ENCODE peak calls at places on chromosomes 4 and X, in six cellular contexts. One of them, this sample, is unnamed. For H3K4me1, the result is how much of the 10 kb centered on the place peaks cover.

GRCh38 chrX:109797311-109797975 is 64.4 kb upstream of the ACSL4 start:
- DNase-seq in adrenal gland: no peak
- DNase-seq in HCT116: no peak
- DNase-seq in IMR-90: no peak
- DNase-seq in tibial nerve: no peak
- DNase-seq in breast epithelium: no peak
- DNase-seq in this sample: no peak

GRCh38 chr4:163048447-163048846 is 118.2 kb downstream of the NAF1 start:
- DNase-seq in adrenal gland: peak
- DNase-seq in HCT116: peak
- DNase-seq in IMR-90: peak
- DNase-seq in tibial nerve: no peak
- DNase-seq in breast epithelium: no peak
- DNase-seq in this sample: no peak

GRCh38 chr4:98688416-98689290 is 30.2 kb upstream of the TSPAN5 start:
- DNase-seq in adrenal gland: no peak
- DNase-seq in HCT116: peak
- DNase-seq in IMR-90: peak
- DNase-seq in tibial nerve: no peak
- DNase-seq in breast epithelium: no peak
- DNase-seq in this sample: no peak

GRCh38 chr4:179325181-179325580 is 1882.9 kb upstream of the AGA start:
- DNase-seq in adrenal gland: no peak
- DNase-seq in HCT116: no peak
- DNase-seq in IMR-90: no peak
- DNase-seq in tibial nerve: no peak
- DNase-seq in breast epithelium: no peak
- DNase-seq in this sample: no peak

GRCh38 chr4:88765729-88766128 is 68.1 kb upstream of the NAP1L5 start:
- DNase-seq in adrenal gland: peak
- DNase-seq in HCT116: no peak
- DNase-seq in IMR-90: peak
- DNase-seq in tibial nerve: no peak
- DNase-seq in breast epithelium: peak
- DNase-seq in this sample: no peak

GRCh38 chrX:45769919-45770582 is 569.4 kb upstream of the DIPK2B start:
- DNase-seq in adrenal gland: peak
- DNase-seq in HCT116: no peak
- DNase-seq in IMR-90: peak
- DNase-seq in tibial nerve: peak
- DNase-seq in breast epithelium: peak
- DNase-seq in this sample: peak

GRCh38 chr4:9952415-9952950 is 68.8 kb downstream of the SLC2A9 start:
- DNase-seq in adrenal gland: no peak
- DNase-seq in HCT116: no peak
- DNase-seq in IMR-90: no peak
- DNase-seq in tibial nerve: no peak
- DNase-seq in breast epithelium: no peak
- DNase-seq in this sample: no peak

GRCh38 chr4:27270435-27270834 is 409.8 kb downstream of the STIM2 start:
- DNase-seq in adrenal gland: no peak
- DNase-seq in HCT116: peak
- DNase-seq in IMR-90: no peak
- DNase-seq in tibial nerve: no peak
- DNase-seq in breast epithelium: no peak
- DNase-seq in this sample: no peak

GRCh38 chr4:128228778-128229457 is 58.7 kb downstream of the PGRMC2 start:
- DNase-seq in adrenal gland: no peak
- DNase-seq in HCT116: no peak
- DNase-seq in IMR-90: peak
- DNase-seq in tibial nerve: no peak
- DNase-seq in breast epithelium: no peak
- DNase-seq in this sample: no peak

GRCh38 chrX:84362184-84362838 is 139.9 kb downstream of the HDX start:
- DNase-seq in adrenal gland: no peak
- DNase-seq in HCT116: no peak
- DNase-seq in IMR-90: peak
- DNase-seq in tibial nerve: no peak
- DNase-seq in breast epithelium: no peak
- DNase-seq in this sample: no peak

GRCh38 chr4:628821-629635 is 3.7 kb downstream of the PDE6B start:
- DNase-seq in adrenal gland: no peak
- DNase-seq in HCT116: no peak
- DNase-seq in IMR-90: no peak
- DNase-seq in tibial nerve: no peak
- DNase-seq in breast epithelium: no peak
- DNase-seq in this sample: no peak

GRCh38 chr4:107094976-107095375 is 58.9 kb upstream of the DKK2 start:
- DNase-seq in adrenal gland: no peak
- DNase-seq in HCT116: no peak
- DNase-seq in IMR-90: no peak
- DNase-seq in tibial nerve: no peak
- DNase-seq in breast epithelium: no peak
- DNase-seq in this sample: no peak

GRCh38 chr4:46081211-46081610 is 42.6 kb downstream of the GABRG1 start:
- DNase-seq in adrenal gland: no peak
- DNase-seq in HCT116: no peak
- DNase-seq in IMR-90: no peak
- DNase-seq in tibial nerve: no peak
- DNase-seq in breast epithelium: no peak
- DNase-seq in this sample: no peak

GRCh38 chr4:37902738-37903693 is 12.1 kb downstream of the TBC1D1 start:
- DNase-seq in adrenal gland: no peak
- DNase-seq in HCT116: no peak
- DNase-seq in IMR-90: no peak
- DNase-seq in tibial nerve: no peak
- DNase-seq in breast epithelium: no peak
- DNase-seq in this sample: no peak
- H3K27ac ChIP-seq in adrenal gland: no peak
- H3K27ac ChIP-seq in HCT116: no peak
- H3K27ac ChIP-seq in IMR-90: no peak
- H3K27ac ChIP-seq in tibial nerve: no peak
- H3K27ac ChIP-seq in breast epithelium: no peak
- H3K27ac ChIP-seq in this sample: peak

GRCh38 chrX:81202413-81202794 is 502 bp downstream of the SH3BGRL start:
- DNase-seq in adrenal gland: no peak
- DNase-seq in HCT116: no peak
- DNase-seq in IMR-90: peak
- DNase-seq in tibial nerve: no peak
- DNase-seq in breast epithelium: no peak
- DNase-seq in this sample: no peak

GRCh38 chrX:81206471-81206870 is 4.6 kb downstream of the SH3BGRL start:
- DNase-seq in adrenal gland: no peak
- DNase-seq in HCT116: no peak
- DNase-seq in IMR-90: no peak
- DNase-seq in tibial nerve: no peak
- DNase-seq in breast epithelium: no peak
- DNase-seq in this sample: no peak

GRCh38 chrX:81202989-81203388 is 1.1 kb downstream of the SH3BGRL start:
- DNase-seq in adrenal gland: no peak
- DNase-seq in HCT116: no peak
- DNase-seq in IMR-90: no peak
- DNase-seq in tibial nerve: no peak
- DNase-seq in breast epithelium: no peak
- DNase-seq in this sample: no peak

GRCh38 chrX:81201692-81202412 is at the start of the genes HMGN5 and SH3BGRL:
- DNase-seq in adrenal gland: peak
- DNase-seq in HCT116: peak
- DNase-seq in IMR-90: peak
- DNase-seq in tibial nerve: peak
- DNase-seq in breast epithelium: peak
- DNase-seq in this sample: peak
- TF ChIP-seq POLR2A in adrenal gland: peak
- TF ChIP-seq POLR2A in HCT116: peak
- TF ChIP-seq POLR2A in IMR-90: no peak
- TF ChIP-seq POLR2A in tibial nerve: no peak
- TF ChIP-seq POLR2A in breast epithelium: no peak
- TF ChIP-seq POLR2A in this sample: peak

DNA sequence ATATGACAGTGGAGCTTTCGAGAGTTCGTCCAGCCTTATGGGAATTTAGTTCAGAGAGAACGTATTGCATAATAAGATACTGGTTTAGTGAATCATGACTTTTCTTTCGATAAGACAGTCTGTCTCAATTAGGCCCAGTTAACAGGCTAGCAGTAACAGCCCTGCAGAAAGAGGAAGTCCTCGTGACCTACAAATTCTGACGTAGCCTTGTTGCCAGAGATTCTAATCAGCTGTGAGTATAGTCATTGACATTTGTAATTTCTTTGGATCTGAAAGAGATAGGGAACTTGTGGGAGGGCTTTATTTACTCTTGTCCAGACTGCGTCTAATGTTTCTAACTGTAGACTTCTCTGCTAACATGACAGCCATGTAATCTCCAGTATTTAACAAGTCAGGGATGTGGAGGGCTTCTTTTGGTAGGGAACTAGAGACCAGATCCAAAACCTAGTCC is 15.8 kb downstream of the ART3 start:
- DNase-seq in adrenal gland: peak
- DNase-seq in HCT116: no peak
- DNase-seq in IMR-90: peak
- DNase-seq in tibial nerve: peak
- DNase-seq in breast epithelium: peak
- DNase-seq in this sample: peak
- H3K4me1 ChIP-seq in adrenal gland: under half
- H3K4me1 ChIP-seq in HCT116: under half
- H3K4me1 ChIP-seq in IMR-90: under half
- H3K4me1 ChIP-seq in tibial nerve: under half
- H3K4me1 ChIP-seq in breast epithelium: under half
- H3K4me1 ChIP-seq in this sample: under half

DNA sequence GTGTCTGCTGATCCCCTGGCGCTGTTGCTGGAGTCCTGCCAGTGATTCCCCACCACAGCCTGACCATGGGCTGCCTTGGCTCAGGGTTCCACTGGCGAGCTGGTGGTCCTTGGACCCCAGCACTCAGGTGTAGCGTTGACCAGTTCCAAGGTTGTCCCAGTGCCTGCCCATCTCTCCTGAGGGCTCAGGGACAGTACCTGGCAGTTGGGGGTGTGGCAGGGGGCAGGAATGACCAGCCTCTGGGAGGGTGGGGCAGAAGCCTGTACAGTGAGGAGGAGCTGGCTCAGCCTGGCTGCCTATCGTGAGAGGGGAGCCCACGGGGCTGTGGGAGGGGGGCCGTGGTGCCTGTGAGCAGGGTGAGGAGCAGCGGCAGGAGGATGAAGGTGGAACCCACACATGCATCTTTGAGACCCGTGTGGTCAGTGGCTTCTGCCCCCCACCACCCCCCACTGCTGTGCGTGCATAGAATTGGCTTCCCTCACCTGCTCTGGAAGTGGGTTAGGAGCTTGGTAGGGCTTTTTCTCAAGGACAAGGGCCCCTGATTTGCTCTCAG is 12.6 kb upstream of the MSANTD1 start:
- DNase-seq in adrenal gland: no peak
- DNase-seq in HCT116: no peak
- DNase-seq in IMR-90: no peak
- DNase-seq in tibial nerve: no peak
- DNase-seq in breast epithelium: no peak
- DNase-seq in this sample: no peak
- H3K27ac ChIP-seq in adrenal gland: no peak
- H3K27ac ChIP-seq in HCT116: no peak
- H3K27ac ChIP-seq in IMR-90: no peak
- H3K27ac ChIP-seq in tibial nerve: no peak
- H3K27ac ChIP-seq in breast epithelium: no peak
- H3K27ac ChIP-seq in this sample: no peak

GRCh38 chr4:138200236-138200590 is 41.9 kb downstream of the SLC7A11 start:
- DNase-seq in adrenal gland: no peak
- DNase-seq in HCT116: no peak
- DNase-seq in IMR-90: no peak
- DNase-seq in tibial nerve: no peak
- DNase-seq in breast epithelium: no peak
- DNase-seq in this sample: no peak
- TF ChIP-seq POLR2A in adrenal gland: no peak
- TF ChIP-seq POLR2A in HCT116: no peak
- TF ChIP-seq POLR2A in IMR-90: no peak
- TF ChIP-seq POLR2A in tibial nerve: no peak
- TF ChIP-seq POLR2A in breast epithelium: no peak
- TF ChIP-seq POLR2A in this sample: no peak

GRCh38 chr4:143396695-143397094 is 60.0 kb downstream of the GAB1 start:
- DNase-seq in adrenal gland: no peak
- DNase-seq in HCT116: no peak
- DNase-seq in IMR-90: peak
- DNase-seq in tibial nerve: no peak
- DNase-seq in breast epithelium: no peak
- DNase-seq in this sample: no peak

GRCh38 chr4:143399113-143399949 is 62.7 kb downstream of the GAB1 start:
- DNase-seq in adrenal gland: no peak
- DNase-seq in HCT116: peak
- DNase-seq in IMR-90: peak
- DNase-seq in tibial nerve: no peak
- DNase-seq in breast epithelium: no peak
- DNase-seq in this sample: no peak

GRCh38 chr4:143400082-143400481 is 63.4 kb downstream of the GAB1 start:
- DNase-seq in adrenal gland: no peak
- DNase-seq in HCT116: no peak
- DNase-seq in IMR-90: no peak
- DNase-seq in tibial nerve: no peak
- DNase-seq in breast epithelium: no peak
- DNase-seq in this sample: no peak

GRCh38 chr4:143397335-143397734 is 60.7 kb downstream of the GAB1 start:
- DNase-seq in adrenal gland: no peak
- DNase-seq in HCT116: no peak
- DNase-seq in IMR-90: peak
- DNase-seq in tibial nerve: no peak
- DNase-seq in breast epithelium: no peak
- DNase-seq in this sample: no peak

GRCh38 chr4:143397887-143398286 is 61.2 kb downstream of the GAB1 start:
- DNase-seq in adrenal gland: no peak
- DNase-seq in HCT116: no peak
- DNase-seq in IMR-90: peak
- DNase-seq in tibial nerve: no peak
- DNase-seq in breast epithelium: no peak
- DNase-seq in this sample: no peak
- H3K4me1 ChIP-seq in adrenal gland: under half
- H3K4me1 ChIP-seq in HCT116: under half
- H3K4me1 ChIP-seq in IMR-90: under half
- H3K4me1 ChIP-seq in tibial nerve: half or more
- H3K4me1 ChIP-seq in breast epithelium: under half
- H3K4me1 ChIP-seq in this sample: under half

GRCh38 chr4:121360496-121360895 is 20.3 kb downstream of the QRFPR start:
- DNase-seq in adrenal gland: no peak
- DNase-seq in HCT116: no peak
- DNase-seq in IMR-90: peak
- DNase-seq in tibial nerve: no peak
- DNase-seq in breast epithelium: no peak
- DNase-seq in this sample: no peak

GRCh38 chr4:121353213-121353612 is 27.6 kb downstream of the QRFPR start:
- DNase-seq in adrenal gland: no peak
- DNase-seq in HCT116: no peak
- DNase-seq in IMR-90: no peak
- DNase-seq in tibial nerve: no peak
- DNase-seq in breast epithelium: no peak
- DNase-seq in this sample: no peak

DNA sequence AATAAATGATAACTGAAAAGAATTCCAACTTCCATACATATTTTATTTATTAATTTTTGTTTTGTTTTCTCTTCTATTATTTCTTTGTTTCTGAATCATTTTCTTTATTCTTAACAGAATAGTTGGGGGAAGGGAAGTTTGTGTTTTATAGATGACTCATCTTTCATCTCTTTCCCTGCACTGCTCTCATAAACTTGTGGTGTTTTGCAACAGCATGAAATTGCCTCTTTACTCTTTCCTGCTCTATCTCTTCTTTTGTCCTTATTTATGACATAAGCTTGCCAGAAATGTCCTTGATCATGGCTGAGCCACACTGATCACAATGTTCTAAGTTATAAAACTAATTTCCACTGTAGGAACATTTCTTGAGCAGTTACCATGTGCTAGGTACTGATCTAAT is 22.3 kb downstream of the QRFPR start:
- DNase-seq in adrenal gland: peak
- DNase-seq in HCT116: peak
- DNase-seq in IMR-90: peak
- DNase-seq in tibial nerve: no peak
- DNase-seq in breast epithelium: no peak
- DNase-seq in this sample: no peak
- H3K27ac ChIP-seq in adrenal gland: peak
- H3K27ac ChIP-seq in HCT116: no peak
- H3K27ac ChIP-seq in IMR-90: no peak
- H3K27ac ChIP-seq in tibial nerve: no peak
- H3K27ac ChIP-seq in breast epithelium: no peak
- H3K27ac ChIP-seq in this sample: no peak

This sample was measured in uterus.